ENCODE peak calls at places on chromosomes 5 and 9, in seven cellular contexts. Y is adrenal gland; K is GM20000; P is GM23248; A is stimulated activated naive CD8-positive, alpha-beta T cell treated with anti-CD3 and anti-CD28 coated beads, Interleukin-15, Interleukin-2, amounts not matched to agents 100 U/mL and 50 U/mL, for 24 hours; W is cardiac septum; D is anterior cingulate cortex. J is an unnamed sample.

GRCh38 chr9:4547016-4547415 is 56.7 kb downstream of the SLC1A1 start:
- DNase-seq in Y (no peak), W (no peak), A (no peak), D (no peak), K (no peak), P (peak), J (no peak)

GRCh38 chr9:121927636-121928035 is 165.5 kb downstream of the TTLL11 start:
- DNase-seq in A (no peak), D (no peak), P (no peak), W (no peak), K (no peak), Y (no peak), J (no peak)

GRCh38 chr5:154287136-154287535 is 96.6 kb downstream of the GALNT10 start:
- DNase-seq in Y (no peak), A (no peak), W (no peak), D (no peak), K (no peak), P (peak), J (no peak)

GRCh38 chr9:132762896-132763295 is 92.6 kb downstream of the GTF3C4 start:
- DNase-seq in K (peak), W (no peak), D (no peak), A (no peak), P (no peak), Y (peak), J (no peak)

GRCh38 chr9:99782962-99783718 is 38.5 kb upstream of the NR4A3 start:
- DNase-seq in D (no peak), W (no peak), A (no peak), K (no peak), P (no peak), Y (no peak), J (no peak)

GRCh38 chr5:149381986-149382338 is 2.9 kb upstream of the IL17B start:
- DNase-seq in W (peak), A (peak), D (peak), P (peak), Y (peak), K (peak), J (peak)

GRCh38 chr9:112271466-112272098 is 61.8 kb downstream of the PTBP3 start:
- DNase-seq in A (no peak), Y (no peak), W (no peak), D (no peak), K (no peak), P (no peak), J (no peak)

GRCh38 chr5:139886213-139886612 is 90.6 kb downstream of the PSD2 start:
- DNase-seq in K (no peak), A (no peak), W (no peak), D (no peak), Y (no peak), P (no peak), J (no peak)

GRCh38 chr9:110502842-110503241 is 76.7 kb downstream of the SVEP1 start:
- DNase-seq in D (no peak), Y (no peak), K (no peak), A (no peak), W (no peak), P (no peak), J (no peak)

GRCh38 chr9:105957830-105958229 is 263.5 kb downstream of the TMEM38B start:
- DNase-seq in Y (no peak), K (no peak), D (no peak), A (no peak), P (no peak), W (no peak), J (no peak)

GRCh38 chr9:114155967-114156294 is 594 bp downstream of the COL27A1 start:
- DNase-seq in P (peak), Y (no peak), D (no peak), W (no peak), A (peak), K (no peak), J (no peak)

GRCh38 chr9:135242406-135242805 is 154.9 kb downstream of the OLFM1 start:
- DNase-seq in P (no peak), D (no peak), Y (no peak), W (peak), K (no peak), A (no peak), J (no peak)

GRCh38 chr5:17219006-17219422 is 1.6 kb downstream of the BASP1 start:
- DNase-seq in W (no peak), Y (no peak), K (peak), P (peak), D (no peak), A (no peak), J (peak)

GRCh38 chr9:26470287-26470686 is 422.3 kb downstream of the CAAP1 start:
- DNase-seq in A (no peak), D (no peak), K (no peak), Y (no peak), W (no peak), P (no peak), J (no peak)

GRCh38 chr5:4576161-4576748 is 563.9 kb upstream of the ADAMTS16 start:
- DNase-seq in A (no peak), K (no peak), Y (no peak), P (peak), D (no peak), W (no peak), J (no peak)

GRCh38 chr9:35756743-35757526 is 2.9 kb upstream of the MSMP start:
- DNase-seq in K (peak), A (peak), Y (peak), W (peak), P (peak), D (peak), J (peak)

GRCh38 chr5:14721990-14722656 is 57.6 kb downstream of the OTULIN start:
- DNase-seq in A (no peak), K (no peak), D (no peak), Y (no peak), P (peak), W (no peak), J (no peak)

GRCh38 chr9:112334319-112334828 is 955 bp upstream of the PTBP3 start:
- DNase-seq in Y (no peak), K (peak), A (peak), W (no peak), D (no peak), P (peak), J (no peak)

GRCh38 chr9:96665789-96666188 is 10.7 kb upstream of the PRXL2C start:
- DNase-seq in D (no peak), Y (no peak), K (no peak), P (no peak), A (no peak), W (no peak), J (no peak)

GRCh38 chr5:116135344-116135743 is 50.5 kb downstream of the COMMD10 start:
- DNase-seq in W (no peak), D (no peak), P (no peak), K (peak), A (peak), Y (peak), J (no peak)

GRCh38 chr9:126861707-126862460 is 1.4 kb downstream of the ZBTB34 start:
- DNase-seq in W (no peak), A (no peak), K (no peak), P (peak), Y (no peak), D (no peak), J (peak)

GRCh38 chr5:35855221-35855620 is 1.5 kb upstream of the IL7R start:
- DNase-seq in D (no peak), Y (no peak), W (no peak), K (no peak), P (no peak), A (no peak), J (no peak)

GRCh38 chr9:110115341-110115820 is 92.6 kb downstream of the C9orf152 start:
- DNase-seq in A (no peak), W (no peak), P (peak), Y (peak), K (no peak), D (peak), J (no peak)

GRCh38 chr5:310516-310915 is 11.0 kb upstream of the AHRR start:
- DNase-seq in W (no peak), K (no peak), D (no peak), A (no peak), Y (peak), P (no peak), J (no peak)

GRCh38 chr5:98072921-98073320 is 700.5 kb upstream of the RGMB start:
- DNase-seq in K (no peak), W (no peak), D (no peak), A (no peak), P (no peak), Y (no peak), J (no peak)

GRCh38 chr5:156375895-156376495 is 49.0 kb downstream of the SGCD start:
- DNase-seq in W (no peak), K (peak), A (no peak), P (no peak), Y (no peak), D (no peak), J (no peak)

GRCh38 chr9:36158917-36159316 is 10.3 kb upstream of the CCIN start:
- DNase-seq in W (no peak), K (no peak), A (no peak), P (peak), Y (no peak), D (no peak), J (no peak)

J was measured in Peyer's patch.